ENCODE peak calls at places on chromosome 14, in nine cellular contexts. K is OCI-LY7, E is hepatocyte, C is HCT116, D is SK-N-SH, J is GM23248, Q is MM.1S, F is PC-3, U is Karpas-422. X is an unnamed sample.

GRCh38 chr14:65101631-65102440 is 481 bp downstream of the MAX start:
- DNase-seq in K (peak; percentile 39), E (peak; percentile 49), C (no peak), D (peak; percentile 57), J (peak; percentile 41), Q (no peak), F (no peak), U (peak; percentile 77), X (peak; percentile 51)

GRCh38 chr14:81144811-81145598 is 75.8 kb downstream of the GTF2A1 start:
- DNase-seq in K (no peak), E (no peak), C (no peak), D (no peak), J (no peak), Q (no peak), F (no peak), U (no peak), X (no peak)

GRCh38 chr14:21860172-21860571 is 186.6 kb upstream of the OR4E1 start:
- DNase-seq in K (peak; percentile 40), E (no peak), C (peak; percentile 22), D (peak; percentile 5), J (peak; percentile 8), Q (peak; percentile 34), F (peak; percentile 40), U (peak; percentile 87), X (peak; percentile 88)

GRCh38 chr14:22656945-22657711 is 13.0 kb upstream of the OR6J1 start:
- DNase-seq in K (no peak), E (peak; percentile 42), C (no peak), D (no peak), J (no peak), Q (no peak), F (no peak), U (peak; percentile 36), X (no peak)

GRCh38 chr14:32495435-32495734 is 166.3 kb downstream of the AKAP6 start:
- DNase-seq in K (no peak), E (no peak), C (no peak), D (no peak), J (no peak), Q (no peak), F (no peak), U (no peak), X (no peak)

GRCh38 chr14:104968153-104968527 is 10.0 kb downstream of the AHNAK2 start:
- DNase-seq in K (no peak), E (peak; percentile 71), C (no peak), D (peak; percentile 75), J (peak; percentile 68), Q (no peak), F (peak; percentile 71), U (no peak), X (peak; percentile 73)

GRCh38 chr14:79949906-79950305 is 261.4 kb downstream of the DIO2 start:
- DNase-seq in K (no peak), E (no peak), C (no peak), D (no peak), J (no peak), Q (no peak), F (no peak), U (no peak), X (no peak)

GRCh38 chr14:79842270-79842669 is 369.0 kb downstream of the DIO2 start:
- DNase-seq in K (no peak), E (peak; percentile 58), C (no peak), D (no peak), J (peak; percentile 58), Q (no peak), F (peak; percentile 66), U (no peak), X (no peak)

GRCh38 chr14:68137704-68138619 is 318.4 kb downstream of the RAD51B start:
- DNase-seq in K (no peak), E (peak; percentile 86), C (peak; percentile 84), D (peak; percentile 5), J (peak; percentile 98), Q (no peak), F (peak; percentile 98), U (no peak), X (peak; percentile 95)

GRCh38 chr14:68695871-68696665 is 96.8 kb downstream of the ZFP36L1 start:
- DNase-seq in K (no peak), E (no peak), C (no peak), D (no peak), J (no peak), Q (no peak), F (no peak), U (no peak), X (no peak)

GRCh38 chr14:54498579-54498978 is 9.8 kb upstream of the GMFB start:
- DNase-seq in K (no peak), E (no peak), C (no peak), D (no peak), J (no peak), Q (no peak), F (no peak), U (no peak), X (no peak)

GRCh38 chr14:60485600-60486251 is at the start of gene C14orf39:
- DNase-seq in K (no peak), E (peak; percentile 76), C (no peak), D (peak; percentile 84), J (peak; percentile 38), Q (no peak), F (peak; percentile 65), U (no peak), X (peak; percentile 84)

GRCh38 chr14:68598621-68599447 is 194.0 kb downstream of the ZFP36L1 start:
- DNase-seq in K (no peak), E (peak; percentile 82), C (peak; percentile 97), D (no peak), J (peak; percentile 79), Q (no peak), F (peak; percentile 97), U (no peak), X (no peak)

GRCh38 chr14:69855180-69855817 is 23.9 kb upstream of the SMOC1 start:
- DNase-seq in K (no peak), E (no peak), C (no peak), D (no peak), J (no peak), Q (no peak), F (no peak), U (no peak), X (no peak)

GRCh38 chr14:34334329-34334728 is 127.7 kb downstream of the SPTSSA start:
- DNase-seq in K (no peak), E (no peak), C (no peak), D (no peak), J (no peak), Q (no peak), F (no peak), U (no peak), X (no peak)

GRCh38 chr14:71636076-71636475 is 296.2 kb upstream of the RGS6 start:
- DNase-seq in K (no peak), E (no peak), C (no peak), D (no peak), J (no peak), Q (no peak), F (no peak), U (peak; percentile 21), X (no peak)

GRCh38 chr14:56855891-56856461 is 45.7 kb upstream of the OTX2 start:
- DNase-seq in K (no peak), E (peak; percentile 38), C (no peak), D (no peak), J (no peak), Q (no peak), F (no peak), U (no peak), X (peak; percentile 91)

GRCh38 chr14:73780391-73780790 is 66.2 kb upstream of the PNMA1 start:
- DNase-seq in K (no peak), E (no peak), C (no peak), D (no peak), J (no peak), Q (no peak), F (no peak), U (no peak), X (no peak)

GRCh38 chr14:53391156-53391555 is 238.0 kb upstream of the DDHD1 start:
- DNase-seq in K (no peak), E (no peak), C (peak; percentile 72), D (no peak), J (peak; percentile 87), Q (no peak), F (peak; percentile 60), U (no peak), X (no peak)

GRCh38 chr14:61565181-61565580 is 130.1 kb upstream of the HIF1A start:
- DNase-seq in K (no peak), E (no peak), C (no peak), D (no peak), J (peak; percentile 73), Q (no peak), F (peak; percentile 63), U (no peak), X (no peak)

GRCh38 chr14:81953419-81953818 is 419.8 kb upstream of the SEL1L start:
- DNase-seq in K (no peak), E (no peak), C (no peak), D (no peak), J (no peak), Q (no peak), F (no peak), U (no peak), X (no peak)

GRCh38 chr14:98932436-98933325 is 339.3 kb downstream of the BCL11B start:
- DNase-seq in K (no peak), E (no peak), C (no peak), D (no peak), J (no peak), Q (no peak), F (no peak), U (no peak), X (no peak)
- H3K4me1 ChIP-seq in K (no peaks in the 10 kb centered on the region), E (no peaks in the 10 kb centered on the region), C (no peaks in the 10 kb centered on the region), D (no peaks in the 10 kb centered on the region), J (no peaks in the 10 kb centered on the region), Q (no peaks in the 10 kb centered on the region), F (no peaks in the 10 kb centered on the region), U (no peaks in the 10 kb centered on the region), X (no peaks in the 10 kb centered on the region)

GRCh38 chr14:90545966-90546751 is 149.3 kb downstream of the CALM1 start:
- DNase-seq in K (no peak), E (no peak), C (no peak), D (peak; percentile 76), J (peak; percentile 9), Q (no peak), F (no peak), U (no peak), X (no peak)
- H3K27ac ChIP-seq in K (no peak overlapping the region), E (no peak overlapping the region), C (no peak overlapping the region), D (no peak overlapping the region), J (no peak overlapping the region), Q (no peak overlapping the region), F (no peak overlapping the region), U (no peak overlapping the region), X (no peak overlapping the region)

GRCh38 chr14:76923422-76924362 is 97.5 kb downstream of the LRRC74A start:
- DNase-seq in K (no peak), E (no peak), C (no peak), D (no peak), J (no peak), Q (no peak), F (no peak), U (no peak), X (peak; percentile 71)
- H3K9me2 ChIP-seq in K (no peaks in the 10 kb centered on the region), E (no peaks in the 10 kb centered on the region), C (no peaks in the 10 kb centered on the region), D (no peaks in the 10 kb centered on the region), J (no peaks in the 10 kb centered on the region), Q (no peaks in the 10 kb centered on the region), F (no peaks in the 10 kb centered on the region), U (no peaks in the 10 kb centered on the region), X (no peaks in the 10 kb centered on the region)

DNA sequence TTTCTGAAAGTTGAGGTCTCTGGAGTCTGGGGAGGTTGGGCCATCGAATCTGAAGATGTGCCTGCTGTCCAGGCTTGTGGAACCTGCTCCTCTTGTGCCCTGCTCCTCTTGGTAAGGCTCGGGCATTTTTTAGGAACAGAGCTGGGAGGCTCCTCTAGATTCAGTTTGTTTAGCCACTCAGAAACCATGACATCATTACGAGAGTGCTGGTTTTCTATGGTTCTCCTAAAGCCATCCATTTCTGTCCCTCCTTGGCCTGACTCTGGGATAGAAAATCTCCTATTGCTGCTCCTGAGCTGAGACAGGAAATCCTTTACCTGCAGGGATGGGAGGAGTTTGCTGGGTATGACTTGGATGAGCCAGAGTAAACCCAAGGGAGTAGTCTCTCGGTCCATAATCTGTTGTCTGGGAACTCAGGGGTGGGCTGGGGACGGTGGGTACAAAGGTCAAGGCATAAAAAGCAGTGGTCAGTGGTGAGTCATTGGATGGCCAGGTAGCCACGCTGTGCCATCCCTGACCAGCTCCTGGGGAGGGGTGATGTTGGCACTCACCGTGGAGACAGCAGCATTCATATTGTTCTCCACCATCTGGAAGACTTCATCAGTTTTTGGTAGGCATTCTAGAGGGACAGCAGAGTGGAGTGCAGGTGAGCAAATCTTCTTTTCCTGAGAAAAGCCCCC is 2.4 kb upstream of the ADCY4 start:
- DNase-seq in K (no peak), E (no peak), C (no peak), D (no peak), J (no peak), Q (no peak), F (no peak), U (no peak), X (no peak)
- H3K4me1 ChIP-seq in K (peaks cover 36% of the 10 kb centered on the region), E (peaks cover 34% of the 10 kb centered on the region), C (peaks cover 4% of the 10 kb centered on the region), D (peaks cover 14% of the 10 kb centered on the region), J (peaks cover 7% of the 10 kb centered on the region), Q (peaks cover 3% of the 10 kb centered on the region), F (peaks cover 5% of the 10 kb centered on the region), U (peaks cover 20% of the 10 kb centered on the region), X (peaks cover 26% of the 10 kb centered on the region)

X was measured in GM23338.